ENCODE peak calls at places on chromosome 16, in eight cellular contexts. S is PC-9; I is left ventricle myocardium inferior; D is CD4-positive, alpha-beta T cell; W is IMR-90; A is upper lobe of right lung; L is fibroblast of pulmonary artery; U is WTC11. E is an unnamed sample.

GRCh38 chr16:2148714-2149629 is 547 bp downstream of the RAB26 start:
- DNase-seq in S (peak; percentile 51), I (no peak), D (no peak), W (no peak), A (peak; percentile 62), L (no peak), U (no peak), E (no peak)

GRCh38 chr16:55171241-55171640 is 152.8 kb upstream of the IRX6 start:
- DNase-seq in S (no peak), I (no peak), D (no peak), W (no peak), A (no peak), L (no peak), U (no peak), E (no peak)

GRCh38 chr16:68902376-68903345 is 59.3 kb downstream of the TANGO6 start:
- DNase-seq in S (peak; percentile 60), I (no peak), D (no peak), W (peak; percentile 63), A (no peak), L (peak; percentile 74), U (peak; percentile 54), E (no peak)

GRCh38 chr16:23278031-23278430 is 24.1 kb upstream of the SCNN1B start:
- DNase-seq in S (no peak), I (no peak), D (no peak), W (no peak), A (no peak), L (no peak), U (no peak), E (no peak)

GRCh38 chr16:27405546-27406451 is 3.8 kb downstream of the IL21R start:
- DNase-seq in S (no peak), I (no peak), D (no peak), W (peak; percentile 17), A (no peak), L (no peak), U (no peak), E (no peak)

GRCh38 chr16:22973451-22973991 is 159.6 kb downstream of the HS3ST2 start:
- DNase-seq in S (no peak), I (no peak), D (no peak), W (no peak), A (no peak), L (no peak), U (no peak), E (no peak)

GRCh38 chr16:24525970-24526559 is 13.3 kb upstream of the RBBP6 start:
- DNase-seq in S (peak; percentile 39), I (no peak), D (no peak), W (no peak), A (no peak), L (peak; percentile 77), U (no peak), E (no peak)

GRCh38 chr16:73418746-73419145 is 370.8 kb upstream of the ZFHX3 start:
- DNase-seq in S (no peak), I (no peak), D (no peak), W (peak; percentile 22), A (no peak), L (no peak), U (no peak), E (no peak)

GRCh38 chr16:70252355-70252988 is 732 bp upstream of the EXOSC6 start:
- DNase-seq in S (no peak), I (no peak), D (no peak), W (peak; percentile 11), A (no peak), L (peak; percentile 21), U (peak; percentile 77), E (peak; percentile 64)

GRCh38 chr16:70251651-70252354 is at the start of gene EXOSC6:
- DNase-seq in S (peak; percentile 90), I (peak; percentile 90), D (peak; percentile 88), W (peak; percentile 88), A (peak; percentile 95), L (peak; percentile 90), U (peak; percentile 92), E (peak; percentile 97)

GRCh38 chr16:70254095-70254964 is 2.6 kb upstream of the EXOSC6 start:
- DNase-seq in S (no peak), I (no peak), D (no peak), W (peak; percentile 11), A (no peak), L (no peak), U (no peak), E (peak; percentile 83)

GRCh38 chr16:70253291-70254094 is 1.8 kb upstream of the EXOSC6 start:
- DNase-seq in S (no peak), I (no peak), D (no peak), W (peak; percentile 36), A (no peak), L (peak; percentile 59), U (peak; percentile 72), E (peak; percentile 79)

GRCh38 chr16:70250748-70251650 is 741 bp downstream of the EXOSC6 start:
- DNase-seq in S (peak; percentile 53), I (no peak), D (peak; percentile 14), W (peak; percentile 35), A (peak; percentile 77), L (peak; percentile 52), U (peak; percentile 57), E (peak; percentile 93)
- TF ChIP-seq CTCF in S (no peak), I (no peak), D (no peak), W (no peak), A (no peak), L (no peak), U (no peak), E (no peak)

GRCh38 chr16:50463581-50464324 is 84.4 kb upstream of the NKD1 start:
- DNase-seq in S (no peak), I (no peak), D (no peak), W (no peak), A (peak; percentile 30), L (no peak), U (no peak), E (peak; percentile 61)

GRCh38 chr16:50466170-50466569 is 82.0 kb upstream of the NKD1 start:
- DNase-seq in S (no peak), I (no peak), D (no peak), W (no peak), A (peak; percentile 48), L (no peak), U (no peak), E (no peak)

GRCh38 chr16:50467559-50467942 is 80.6 kb upstream of the NKD1 start:
- DNase-seq in S (no peak), I (no peak), D (no peak), W (no peak), A (peak; percentile 19), L (no peak), U (no peak), E (no peak)

GRCh38 chr16:50462793-50463507 is 85.2 kb upstream of the NKD1 start:
- DNase-seq in S (no peak), I (no peak), D (no peak), W (no peak), A (peak; percentile 29), L (no peak), U (peak; percentile 31), E (peak; percentile 44)

DNA sequence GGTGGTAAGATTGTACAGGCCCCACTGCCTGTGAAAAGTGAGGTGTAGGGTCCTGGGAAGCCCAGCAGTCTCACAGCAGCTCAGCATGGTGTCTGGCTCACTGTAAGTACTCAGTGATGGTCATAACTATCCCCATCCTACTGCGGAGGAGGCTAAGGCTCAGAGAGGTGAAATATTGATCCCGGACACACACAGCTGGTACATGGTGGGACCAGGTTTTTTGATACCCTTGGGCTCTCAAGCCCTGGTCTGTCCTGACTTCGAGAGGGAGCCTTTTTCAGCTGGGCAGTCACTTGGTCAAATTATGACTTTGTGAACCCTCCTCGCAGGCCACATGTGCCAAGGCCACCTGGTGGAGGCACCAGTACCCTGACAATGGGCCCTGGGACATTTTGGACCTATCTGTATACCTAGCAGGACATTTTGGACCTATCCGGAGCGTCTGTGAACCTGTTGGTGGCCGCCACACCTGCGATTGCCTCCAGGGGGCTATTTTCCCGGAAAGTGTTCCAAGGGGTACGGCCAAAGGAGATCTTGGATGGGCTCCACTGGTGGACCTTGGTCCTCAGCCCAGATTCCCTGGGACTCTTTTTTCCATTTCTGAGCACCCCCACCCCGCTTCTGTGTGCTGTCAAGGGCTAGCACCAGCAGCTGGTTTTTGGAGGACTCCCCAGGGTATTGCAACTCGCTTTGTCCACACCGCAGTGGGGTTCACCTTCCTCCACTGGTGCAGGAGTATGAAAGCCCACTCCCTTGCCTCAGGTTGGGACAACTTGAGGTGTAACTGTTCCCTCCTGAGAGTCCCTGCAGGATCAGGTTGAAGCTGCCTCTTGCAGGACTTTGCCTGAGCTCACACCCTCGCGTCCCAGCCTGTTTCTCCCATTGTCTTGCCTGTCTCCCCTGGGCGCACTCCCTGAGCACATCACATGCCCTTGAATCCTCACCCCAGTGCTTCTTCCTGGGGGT is 83.6 kb upstream of the NKD1 start:
- DNase-seq in S (no peak), I (no peak), D (no peak), W (no peak), A (peak; percentile 52), L (no peak), U (peak; percentile 54), E (peak; percentile 44)
- TF ChIP-seq CTCF in S (peak; percentile 37), I (no peak), D (no peak), W (no peak), A (no peak), L (no peak), U (peak; percentile 28), E (peak; percentile 37)

GRCh38 chr16:58733671-58734458 is at the start of gene GOT2:
- DNase-seq in S (peak; percentile 88), I (peak; percentile 81), D (peak; percentile 72), W (peak; percentile 79), A (peak; percentile 91), L (peak; percentile 87), U (peak; percentile 83), E (peak; percentile 94)

GRCh38 chr16:58730724-58731370 is 3.3 kb downstream of the GOT2 start:
- DNase-seq in S (no peak), I (no peak), D (no peak), W (no peak), A (no peak), L (no peak), U (no peak), E (no peak)

GRCh38 chr16:58733248-58733670 is 857 bp downstream of the GOT2 start:
- DNase-seq in S (no peak), I (no peak), D (no peak), W (peak; percentile 5), A (no peak), L (peak; percentile 26), U (no peak), E (no peak)

GRCh38 chr16:58732545-58733247 is 1.4 kb downstream of the GOT2 start:
- DNase-seq in S (no peak), I (no peak), D (no peak), W (peak; percentile 42), A (no peak), L (peak; percentile 38), U (no peak), E (no peak)

GRCh38 chr16:58734459-58734787 is 307 bp upstream of the GOT2 start:
- DNase-seq in S (no peak), I (no peak), D (no peak), W (no peak), A (no peak), L (no peak), U (no peak), E (no peak)
- TF ChIP-seq CTCF in S (peak; percentile 24), I (peak; percentile 15), D (peak; percentile 36), W (no peak), A (no peak), L (no peak), U (no peak), E (peak; percentile 42)

DNA sequence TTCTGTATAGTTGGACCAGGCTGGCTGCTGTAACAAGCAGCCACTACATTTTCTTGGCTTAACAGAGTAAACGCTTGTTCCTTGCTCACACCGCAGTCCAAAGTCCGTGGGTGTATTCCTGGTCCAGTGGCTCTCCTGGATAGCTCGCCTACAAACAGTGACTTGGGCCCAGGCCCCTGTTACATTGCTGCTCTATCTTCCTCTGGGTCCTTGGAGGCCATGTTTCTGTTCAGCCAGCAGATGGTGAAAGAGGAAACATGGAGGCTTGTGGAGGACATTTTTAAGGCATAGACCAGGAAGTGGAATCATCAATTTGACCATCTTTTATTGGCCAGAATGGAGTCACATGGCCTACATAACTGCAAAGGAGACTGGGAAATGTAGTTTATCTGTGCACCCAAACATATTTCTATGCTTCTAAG is 55.1 kb downstream of the ATP2C2 start:
- DNase-seq in S (no peak), I (no peak), D (no peak), W (peak; percentile 52), A (peak; percentile 1), L (peak; percentile 43), U (no peak), E (peak; percentile 35)
- TF ChIP-seq CTCF in S (no peak), I (no peak), D (no peak), W (no peak), A (no peak), L (no peak), U (no peak), E (no peak)